ENCODE peak calls at places on chromosomes 6 and 20, in five cellular contexts. One of them, this sample, is unnamed. For H3K36me3, the result is how much of the 10 kb centered on the place peaks cover.

GRCh38 chr6:131116755-131117360 is 18.4 kb upstream of the AKAP7 start:
- DNase-seq in fibroblast of lung: peak
- DNase-seq in mammary epithelial cell: peak
- DNase-seq in tibial artery: no peak
- DNase-seq in body of pancreas: peak
- DNase-seq in this sample: no peak

GRCh38 chr20:49385471-49385870 is 97.0 kb downstream of the KCNB1 start:
- DNase-seq in body of pancreas: no peak
- DNase-seq in fibroblast of lung: peak
- DNase-seq in tibial artery: no peak
- DNase-seq in mammary epithelial cell: peak
- DNase-seq in this sample: peak

GRCh38 chr6:41705996-41706835 is 29.2 kb downstream of the TFEB start:
- DNase-seq in fibroblast of lung: peak
- DNase-seq in body of pancreas: peak
- DNase-seq in tibial artery: peak
- DNase-seq in mammary epithelial cell: peak
- DNase-seq in this sample: no peak

GRCh38 chr6:2038096-2038495 is 207.3 kb downstream of the GMDS start:
- DNase-seq in body of pancreas: no peak
- DNase-seq in mammary epithelial cell: no peak
- DNase-seq in tibial artery: no peak
- DNase-seq in fibroblast of lung: peak
- DNase-seq in this sample: no peak

GRCh38 chr6:7042654-7043545 is 64.9 kb upstream of the RREB1 start:
- DNase-seq in fibroblast of lung: no peak
- DNase-seq in body of pancreas: peak
- DNase-seq in mammary epithelial cell: no peak
- DNase-seq in tibial artery: no peak
- DNase-seq in this sample: peak

GRCh38 chr6:107579413-107579812 is 89.5 kb downstream of the SOBP start:
- DNase-seq in body of pancreas: no peak
- DNase-seq in fibroblast of lung: no peak
- DNase-seq in tibial artery: no peak
- DNase-seq in mammary epithelial cell: no peak
- DNase-seq in this sample: no peak

GRCh38 chr6:158817298-158818007 is 1.7 kb downstream of the EZR start:
- DNase-seq in tibial artery: peak
- DNase-seq in body of pancreas: peak
- DNase-seq in mammary epithelial cell: no peak
- DNase-seq in fibroblast of lung: peak
- DNase-seq in this sample: peak

GRCh38 chr6:47180633-47181032 is 129.1 kb downstream of the TNFRSF21 start:
- DNase-seq in body of pancreas: no peak
- DNase-seq in mammary epithelial cell: peak
- DNase-seq in fibroblast of lung: peak
- DNase-seq in tibial artery: no peak
- DNase-seq in this sample: no peak

GRCh38 chr6:38427492-38428210 is 212.1 kb downstream of the BTBD9 start:
- DNase-seq in tibial artery: no peak
- DNase-seq in body of pancreas: no peak
- DNase-seq in mammary epithelial cell: no peak
- DNase-seq in fibroblast of lung: no peak
- DNase-seq in this sample: no peak

GRCh38 chr20:21554985-21555384 is 41.1 kb upstream of the NKX2-2 start:
- DNase-seq in tibial artery: no peak
- DNase-seq in mammary epithelial cell: no peak
- DNase-seq in body of pancreas: no peak
- DNase-seq in fibroblast of lung: no peak
- DNase-seq in this sample: no peak

GRCh38 chr6:146851837-146852236 is 253.1 kb downstream of the ADGB start:
- DNase-seq in tibial artery: no peak
- DNase-seq in fibroblast of lung: peak
- DNase-seq in mammary epithelial cell: peak
- DNase-seq in body of pancreas: no peak
- DNase-seq in this sample: no peak

GRCh38 chr6:48280035-48280434 is 169.0 kb upstream of the PTCHD4 start:
- DNase-seq in body of pancreas: no peak
- DNase-seq in fibroblast of lung: no peak
- DNase-seq in mammary epithelial cell: no peak
- DNase-seq in tibial artery: no peak
- DNase-seq in this sample: no peak

GRCh38 chr6:129686941-129687627 is 22.9 kb downstream of the ARHGAP18 start:
- DNase-seq in body of pancreas: peak
- DNase-seq in tibial artery: no peak
- DNase-seq in fibroblast of lung: peak
- DNase-seq in mammary epithelial cell: peak
- DNase-seq in this sample: no peak

GRCh38 chr20:63432577-63433061 is 39.8 kb downstream of the KCNQ2 start:
- DNase-seq in body of pancreas: no peak
- DNase-seq in mammary epithelial cell: no peak
- DNase-seq in tibial artery: no peak
- DNase-seq in fibroblast of lung: no peak
- DNase-seq in this sample: no peak

GRCh38 chr20:17444091-17444490 is 87.1 kb downstream of the BFSP1 start:
- DNase-seq in mammary epithelial cell: no peak
- DNase-seq in tibial artery: no peak
- DNase-seq in fibroblast of lung: no peak
- DNase-seq in body of pancreas: no peak
- DNase-seq in this sample: peak

GRCh38 chr6:140879861-140880260 is 1252.9 kb upstream of the GJE1 start:
- DNase-seq in mammary epithelial cell: peak
- DNase-seq in fibroblast of lung: peak
- DNase-seq in tibial artery: no peak
- DNase-seq in body of pancreas: no peak
- DNase-seq in this sample: no peak

GRCh38 chr20:23479043-23479442 is 11.9 kb upstream of the CST8 start:
- DNase-seq in tibial artery: no peak
- DNase-seq in mammary epithelial cell: no peak
- DNase-seq in fibroblast of lung: no peak
- DNase-seq in body of pancreas: no peak
- DNase-seq in this sample: no peak

GRCh38 chr6:161446296-161446925 is 172.6 kb upstream of the AGPAT4 start:
- DNase-seq in tibial artery: no peak
- DNase-seq in fibroblast of lung: no peak
- DNase-seq in mammary epithelial cell: no peak
- DNase-seq in body of pancreas: no peak
- DNase-seq in this sample: no peak

GRCh38 chr6:129748212-129748900 is 38.4 kb upstream of the ARHGAP18 start:
- DNase-seq in mammary epithelial cell: peak
- DNase-seq in body of pancreas: peak
- DNase-seq in fibroblast of lung: peak
- DNase-seq in tibial artery: peak
- DNase-seq in this sample: peak

GRCh38 chr6:158213925-158214674 is 46.0 kb downstream of the GTF2H5 start:
- DNase-seq in mammary epithelial cell: peak
- DNase-seq in fibroblast of lung: peak
- DNase-seq in body of pancreas: peak
- DNase-seq in tibial artery: peak
- DNase-seq in this sample: peak

GRCh38 chr6:2792330-2792729 is 27.1 kb downstream of the WRNIP1 start:
- DNase-seq in mammary epithelial cell: peak
- DNase-seq in fibroblast of lung: peak
- DNase-seq in tibial artery: no peak
- DNase-seq in body of pancreas: no peak
- DNase-seq in this sample: no peak

GRCh38 chr6:41214559-41215238 is 13.4 kb upstream of the TREML4 start:
- DNase-seq in body of pancreas: no peak
- DNase-seq in tibial artery: no peak
- DNase-seq in fibroblast of lung: no peak
- DNase-seq in mammary epithelial cell: peak
- DNase-seq in this sample: no peak

GRCh38 chr6:97047473-97048201 is 123.1 kb downstream of the KLHL32 start:
- DNase-seq in fibroblast of lung: no peak
- DNase-seq in tibial artery: no peak
- DNase-seq in mammary epithelial cell: no peak
- DNase-seq in body of pancreas: no peak
- DNase-seq in this sample: no peak

GRCh38 chr20:59810376-59811187 is 122.9 kb downstream of the SYCP2 start:
- DNase-seq in fibroblast of lung: no peak
- DNase-seq in tibial artery: no peak
- DNase-seq in body of pancreas: no peak
- DNase-seq in mammary epithelial cell: no peak
- DNase-seq in this sample: peak

GRCh38 chr20:63740501-63741353 is 1.2 kb downstream of the SLC2A4RG start:
- DNase-seq in fibroblast of lung: peak
- DNase-seq in mammary epithelial cell: peak
- DNase-seq in tibial artery: peak
- DNase-seq in body of pancreas: peak
- DNase-seq in this sample: peak

GRCh38 chr6:156645106-156645505 is 132.1 kb upstream of the ARID1B start:
- DNase-seq in body of pancreas: no peak
- DNase-seq in fibroblast of lung: peak
- DNase-seq in tibial artery: no peak
- DNase-seq in mammary epithelial cell: no peak
- DNase-seq in this sample: no peak

GRCh38 chr6:71396410-71396801 is 107.8 kb downstream of the OGFRL1 start:
- DNase-seq in body of pancreas: no peak
- DNase-seq in tibial artery: no peak
- DNase-seq in fibroblast of lung: no peak
- DNase-seq in mammary epithelial cell: no peak
- DNase-seq in this sample: no peak

GRCh38 chr20:32142991-32143390 is 33.5 kb downstream of the TM9SF4 start:
- DNase-seq in mammary epithelial cell: no peak
- DNase-seq in tibial artery: no peak
- DNase-seq in fibroblast of lung: no peak
- DNase-seq in body of pancreas: no peak
- DNase-seq in this sample: no peak
- H3K36me3 ChIP-seq in mammary epithelial cell: under half
- H3K36me3 ChIP-seq in tibial artery: half or more
- H3K36me3 ChIP-seq in fibroblast of lung: under half
- H3K36me3 ChIP-seq in body of pancreas: half or more
- H3K36me3 ChIP-seq in this sample: under half

GRCh38 chr6:13624871-13625288 is 9.7 kb downstream of the NOL7 start:
- DNase-seq in mammary epithelial cell: peak
- DNase-seq in body of pancreas: peak
- DNase-seq in fibroblast of lung: peak
- DNase-seq in tibial artery: no peak
- DNase-seq in this sample: no peak
- H3K36me3 ChIP-seq in mammary epithelial cell: under half
- H3K36me3 ChIP-seq in body of pancreas: under half
- H3K36me3 ChIP-seq in fibroblast of lung: under half
- H3K36me3 ChIP-seq in tibial artery: half or more
- H3K36me3 ChIP-seq in this sample: under half

GRCh38 chr20:38523697-38524096 is 51.1 kb downstream of the RALGAPB start:
- DNase-seq in fibroblast of lung: peak
- DNase-seq in body of pancreas: no peak
- DNase-seq in mammary epithelial cell: peak
- DNase-seq in tibial artery: no peak
- DNase-seq in this sample: no peak
- H3K36me3 ChIP-seq in fibroblast of lung: under half
- H3K36me3 ChIP-seq in body of pancreas: under half
- H3K36me3 ChIP-seq in mammary epithelial cell: under half
- H3K36me3 ChIP-seq in tibial artery: half or more
- H3K36me3 ChIP-seq in this sample: under half

DNA sequence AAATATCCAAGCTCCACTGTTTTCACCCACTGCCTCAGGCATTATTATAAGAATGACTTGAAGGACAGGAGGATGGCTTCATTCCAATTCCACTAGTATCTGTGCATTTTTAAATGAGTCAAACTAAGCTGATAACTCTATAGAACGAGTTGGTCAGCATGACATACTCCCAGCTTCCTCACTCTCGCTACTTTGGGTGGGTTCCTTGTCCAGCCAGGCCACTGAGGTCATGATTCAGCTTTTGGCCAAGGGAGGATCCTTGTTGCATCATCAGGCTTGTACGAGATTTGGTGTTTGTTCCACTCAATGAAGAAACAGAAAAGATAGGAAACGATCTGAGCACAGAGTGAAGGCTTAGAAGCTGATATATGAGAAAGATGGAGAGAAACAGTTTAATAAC is 19.8 kb downstream of the NEDD9 start:
- DNase-seq in tibial artery: peak
- DNase-seq in body of pancreas: peak
- DNase-seq in mammary epithelial cell: peak
- DNase-seq in fibroblast of lung: peak
- DNase-seq in this sample: no peak
- H3K36me3 ChIP-seq in tibial artery: under half
- H3K36me3 ChIP-seq in body of pancreas: under half
- H3K36me3 ChIP-seq in mammary epithelial cell: under half
- H3K36me3 ChIP-seq in fibroblast of lung: under half
- H3K36me3 ChIP-seq in this sample: under half

DNA sequence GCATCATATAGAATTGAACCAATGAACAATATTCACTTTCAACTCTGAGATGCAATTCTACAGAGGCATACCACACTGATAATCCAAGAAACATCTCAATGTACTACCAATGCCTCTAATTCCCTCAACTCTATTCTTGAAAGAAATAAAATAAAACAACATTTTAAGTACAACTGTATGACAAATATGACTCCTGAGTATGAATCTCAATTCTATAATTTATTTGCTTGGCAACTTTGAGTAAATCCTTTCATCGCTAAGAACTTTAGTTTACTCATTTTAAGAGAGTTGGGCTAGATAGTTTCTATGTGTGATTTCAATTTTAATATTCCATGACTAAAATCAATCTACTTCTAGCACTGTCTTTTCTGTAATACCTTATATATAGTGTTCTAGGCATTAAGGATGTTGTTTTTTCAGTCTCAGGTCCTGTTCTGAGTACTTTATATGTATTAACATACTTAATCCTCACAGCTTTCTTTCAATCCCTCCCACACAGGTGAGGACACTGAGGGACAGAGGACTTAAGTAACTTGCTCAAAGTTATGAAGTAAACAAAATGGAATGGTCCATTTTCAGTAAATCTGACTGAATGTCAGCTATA is 33.4 kb downstream of the GOPC start:
- DNase-seq in body of pancreas: no peak
- DNase-seq in tibial artery: no peak
- DNase-seq in mammary epithelial cell: no peak
- DNase-seq in fibroblast of lung: no peak
- DNase-seq in this sample: no peak
- H3K36me3 ChIP-seq in body of pancreas: under half
- H3K36me3 ChIP-seq in tibial artery: half or more
- H3K36me3 ChIP-seq in mammary epithelial cell: half or more
- H3K36me3 ChIP-seq in fibroblast of lung: under half
- H3K36me3 ChIP-seq in this sample: under half

DNA sequence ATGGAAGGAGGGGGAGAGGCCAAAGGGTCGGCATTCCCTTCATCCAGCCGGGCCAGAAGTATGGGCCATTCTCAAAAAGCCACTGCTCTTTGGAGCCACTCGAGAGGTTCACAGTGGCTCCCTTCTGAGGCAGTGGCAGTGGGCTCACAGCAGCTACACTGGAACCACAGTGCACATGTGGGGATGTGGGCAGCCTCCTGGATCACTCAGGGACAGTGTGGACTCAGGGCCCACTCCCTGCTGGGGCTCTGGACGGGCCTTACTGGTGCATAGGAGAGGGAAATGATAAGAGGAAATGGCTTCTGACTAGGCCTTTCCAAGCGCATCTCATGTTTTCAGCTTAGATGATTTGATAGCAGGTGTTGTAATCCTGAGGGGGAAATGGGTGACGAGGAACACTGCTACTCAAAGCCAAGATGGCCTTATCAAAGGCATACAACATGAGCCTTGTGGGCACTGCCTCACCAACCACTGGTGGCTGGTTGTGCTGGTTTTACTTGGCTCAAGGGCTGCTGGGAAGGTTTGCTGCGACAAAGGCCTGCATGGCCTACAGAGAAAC is 44.0 kb downstream of the PANK2 start:
- DNase-seq in fibroblast of lung: no peak
- DNase-seq in body of pancreas: no peak
- DNase-seq in mammary epithelial cell: no peak
- DNase-seq in tibial artery: no peak
- DNase-seq in this sample: no peak
- H3K36me3 ChIP-seq in fibroblast of lung: under half
- H3K36me3 ChIP-seq in body of pancreas: under half
- H3K36me3 ChIP-seq in mammary epithelial cell: under half
- H3K36me3 ChIP-seq in tibial artery: under half
- H3K36me3 ChIP-seq in this sample: under half

GRCh38 chr6:35417979-35418661 is 34.0 kb upstream of the FANCE start:
- DNase-seq in body of pancreas: peak
- DNase-seq in tibial artery: no peak
- DNase-seq in mammary epithelial cell: no peak
- DNase-seq in fibroblast of lung: no peak
- DNase-seq in this sample: no peak
- H3K36me3 ChIP-seq in body of pancreas: under half
- H3K36me3 ChIP-seq in tibial artery: half or more
- H3K36me3 ChIP-seq in mammary epithelial cell: under half
- H3K36me3 ChIP-seq in fibroblast of lung: under half
- H3K36me3 ChIP-seq in this sample: under half

This sample was measured in Caco-2.